ENCODE peak calls at places on chromosomes 7 and 10, in four cellular contexts. X is A549, O is aorta, Y is DND-41. T is an unnamed sample.

GRCh38 chr7:120947980-120948379 is 2.6 kb upstream of the ING3 start:
- DNase-seq in O (no peak), Y (no peak), X (no peak), T (no peak)

GRCh38 chr10:132062641-132063390 is 2.9 kb upstream of the JAKMIP3 start:
- DNase-seq in X (no peak), O (no peak), Y (no peak), T (no peak)

GRCh38 chr7:77799078-77799964 is 748 bp downstream of the PHTF2 start:
- DNase-seq in X (peak; percentile 29), O (peak; percentile 59), Y (peak; percentile 56), T (peak; percentile 78)

GRCh38 chr7:40205992-40206391 is 71.2 kb downstream of the SUGCT start:
- DNase-seq in O (no peak), X (no peak), Y (no peak), T (no peak)

GRCh38 chr10:30691601-30692015 is 62.1 kb upstream of the LYZL2 start:
- DNase-seq in O (no peak), Y (no peak), X (no peak), T (no peak)

GRCh38 chr7:141945356-141945755 is 1.4 kb downstream of the CLEC5A start:
- DNase-seq in X (no peak), Y (no peak), O (no peak), T (no peak)

GRCh38 chr10:78515873-78516153 is 482.1 kb downstream of the RPS24 start:
- DNase-seq in O (no peak), Y (no peak), X (no peak), T (no peak)

GRCh38 chr10:13346912-13347234 is 1.2 kb downstream of the SEPHS1 start:
- DNase-seq in O (no peak), Y (peak; percentile 26), X (no peak), T (no peak)

GRCh38 chr10:63633677-63634487 is 112.7 kb downstream of the REEP3 start:
- DNase-seq in O (no peak), X (peak; percentile 71), Y (no peak), T (no peak)

GRCh38 chr7:51224811-51225581 is 91.6 kb downstream of the COBL start:
- DNase-seq in O (no peak), X (peak; percentile 48), Y (no peak), T (peak; percentile 34)

GRCh38 chr7:112708236-112708635 is 82.0 kb downstream of the TMEM168 start:
- DNase-seq in X (no peak), Y (no peak), O (no peak), T (no peak)

GRCh38 chr7:96998333-96998732 is 7.0 kb upstream of the DLX6 start:
- DNase-seq in X (no peak), Y (no peak), O (no peak), T (no peak)

GRCh38 chr7:69635572-69636190 is 37.4 kb downstream of the AUTS2 start:
- DNase-seq in X (no peak), Y (no peak), O (no peak), T (no peak)

GRCh38 chr7:18896343-18896975 is 221.0 kb downstream of the TWIST1 start:
- DNase-seq in O (no peak), X (no peak), Y (no peak), T (no peak)

DNA sequence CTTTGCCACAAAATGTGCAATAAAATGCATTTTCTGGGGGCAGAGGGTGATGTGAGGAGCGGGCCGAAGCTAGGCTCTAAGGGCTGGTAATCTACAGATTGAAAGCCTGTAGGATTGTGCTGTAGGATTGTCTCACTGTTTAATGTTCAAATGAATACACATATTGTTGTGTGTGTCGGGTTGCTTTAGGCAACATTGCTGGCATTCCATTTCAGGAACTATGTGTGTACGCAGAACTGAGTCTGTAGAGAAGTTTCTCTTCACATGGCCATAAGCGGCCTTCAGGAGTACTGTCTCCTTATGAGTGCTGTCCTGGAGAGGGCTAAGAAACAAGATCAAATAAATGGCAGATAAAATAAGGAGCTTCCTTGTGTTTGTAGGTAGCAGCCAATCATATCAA is 540.2 kb downstream of the GATA3 start:
- DNase-seq in O (no peak), X (no peak), Y (no peak), T (no peak)
- H3K4me1 ChIP-seq in O (no peaks in the 10 kb centered on the region), X (peaks cover 6% of the 10 kb centered on the region), Y (peaks cover 19% of the 10 kb centered on the region), T (no peaks in the 10 kb centered on the region)

DNA sequence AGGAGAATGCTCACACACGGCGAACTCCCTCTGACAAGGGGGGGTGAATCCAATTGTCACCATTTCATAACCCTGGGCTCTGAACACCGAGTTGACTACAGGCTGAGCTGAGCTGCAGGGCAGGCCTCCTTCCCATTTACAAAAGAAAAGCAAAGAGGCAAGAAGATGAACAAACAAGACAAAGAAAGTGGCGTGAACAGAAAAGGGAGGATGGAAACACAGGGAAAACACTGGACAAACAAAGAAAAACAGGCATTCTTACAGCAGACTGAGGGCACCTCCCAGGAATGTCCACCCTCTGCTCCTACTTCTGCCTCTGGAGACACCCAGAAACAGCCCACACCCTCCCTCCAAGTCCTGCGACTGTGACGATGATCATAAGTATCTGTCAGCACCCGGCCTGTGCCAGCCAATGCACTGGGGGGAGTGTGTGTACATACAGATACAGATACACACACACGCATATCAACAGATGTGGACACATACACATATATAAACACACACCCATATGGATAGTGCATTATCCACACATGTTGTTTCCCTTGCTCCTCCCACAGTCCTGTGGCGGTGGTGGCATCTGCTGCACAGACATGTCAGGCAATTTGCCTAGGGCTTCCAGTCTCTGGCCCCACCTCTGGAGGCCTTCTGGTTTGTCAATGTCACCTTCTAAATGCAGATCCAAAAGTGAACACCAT is 66.2 kb downstream of the FAM53B start:
- DNase-seq in Y (peak; percentile 69), X (no peak), O (no peak), T (no peak)
- H3K4me1 ChIP-seq in Y (peaks cover 83% of the 10 kb centered on the region), X (no peaks in the 10 kb centered on the region), O (no peaks in the 10 kb centered on the region), T (no peaks in the 10 kb centered on the region)

GRCh38 chr10:62077330-62078015 is 176.0 kb downstream of the ARID5B start:
- DNase-seq in O (no peak), Y (no peak), X (no peak), T (no peak)

GRCh38 chr10:62073429-62073828 is 171.9 kb downstream of the ARID5B start:
- DNase-seq in X (no peak), O (no peak), Y (no peak), T (no peak)

GRCh38 chr10:62076872-62077271 is 175.4 kb downstream of the ARID5B start:
- DNase-seq in O (no peak), X (peak; percentile 79), Y (no peak), T (no peak)

GRCh38 chr10:62075414-62075813 is 173.9 kb downstream of the ARID5B start:
- DNase-seq in Y (no peak), X (no peak), O (no peak), T (no peak)

DNA sequence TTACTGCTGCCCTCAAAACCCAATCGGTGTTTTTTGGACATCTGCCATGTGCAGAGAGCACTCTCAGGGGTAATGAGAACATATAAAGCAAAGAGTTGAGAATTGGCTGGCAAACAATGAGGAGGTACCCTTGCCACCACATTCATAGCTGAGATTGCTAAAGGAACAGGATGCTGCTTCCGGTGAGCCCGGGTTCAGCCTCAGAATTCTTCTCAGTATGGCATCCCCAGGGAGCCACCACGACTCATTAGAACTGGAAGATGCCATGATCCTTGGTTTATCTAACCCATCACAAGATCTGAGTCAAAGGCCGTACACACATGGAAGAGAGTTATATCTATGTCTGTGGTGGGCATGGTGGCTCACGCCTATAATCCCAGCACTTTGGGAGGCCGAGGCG is 174.4 kb downstream of the ARID5B start:
- DNase-seq in O (no peak), X (no peak), Y (no peak), T (no peak)
- H3K4me1 ChIP-seq in O (peaks cover 7% of the 10 kb centered on the region), X (peaks cover 17% of the 10 kb centered on the region), Y (no peaks in the 10 kb centered on the region), T (peaks cover 73% of the 10 kb centered on the region)

DNA sequence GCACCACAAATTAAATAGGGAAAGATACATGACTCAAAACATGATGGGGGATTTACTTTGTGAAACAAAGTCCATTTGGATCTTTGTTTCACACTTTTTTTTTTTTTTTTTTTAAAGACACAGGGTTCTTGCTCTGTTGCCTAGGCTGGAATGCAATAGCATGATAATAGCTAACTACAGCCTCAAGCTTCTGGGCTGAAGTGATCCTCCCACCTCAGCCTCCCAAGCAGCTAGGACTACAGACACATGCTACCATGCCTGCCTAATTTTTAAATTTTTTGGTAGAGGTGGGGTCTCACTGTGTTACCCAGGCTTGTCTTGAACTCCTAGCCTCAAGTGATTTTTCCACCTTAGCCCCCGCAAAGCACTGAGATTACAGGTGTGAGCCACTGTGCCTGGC is 172.6 kb upstream of the KLF14 start:
- DNase-seq in Y (no peak), X (no peak), O (no peak), T (no peak)
- H3K4me1 ChIP-seq in Y (peaks cover 4% of the 10 kb centered on the region), X (peaks cover 77% of the 10 kb centered on the region), O (no peaks in the 10 kb centered on the region), T (peaks cover 52% of the 10 kb centered on the region)

DNA sequence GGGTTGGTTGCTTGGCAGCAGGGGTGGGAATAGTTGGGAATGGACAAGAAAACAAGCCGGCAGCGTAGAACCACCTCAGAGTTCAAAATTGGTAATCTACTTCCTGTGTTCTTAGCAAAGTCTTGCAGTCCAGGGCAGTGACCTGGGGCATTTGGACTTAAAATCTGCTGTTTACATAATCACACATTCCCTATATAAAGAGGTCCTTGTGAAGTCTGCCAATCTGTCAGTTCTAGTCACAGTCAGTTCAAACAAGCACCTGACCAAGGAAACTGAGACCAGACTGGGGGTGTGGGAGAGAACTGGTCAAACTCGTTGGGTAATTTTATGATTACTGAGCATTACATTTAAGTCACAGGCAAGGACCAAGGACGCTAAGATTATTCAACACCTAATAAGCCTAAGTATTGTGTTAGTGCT is 167.8 kb downstream of the CPEB3 start:
- DNase-seq in O (peak; percentile 53), X (no peak), Y (no peak), T (no peak)
- H3K4me1 ChIP-seq in O (peaks cover 7% of the 10 kb centered on the region), X (peaks cover 47% of the 10 kb centered on the region), Y (no peaks in the 10 kb centered on the region), T (peaks cover 39% of the 10 kb centered on the region)

GRCh38 chr10:124675824-124676223 is 68.4 kb downstream of the FAM53B start:
- DNase-seq in X (no peak), Y (no peak), O (no peak), T (no peak)
- H3K4me1 ChIP-seq in X (no peaks in the 10 kb centered on the region), Y (peaks cover 63% of the 10 kb centered on the region), O (no peaks in the 10 kb centered on the region), T (peaks cover 76% of the 10 kb centered on the region)

DNA sequence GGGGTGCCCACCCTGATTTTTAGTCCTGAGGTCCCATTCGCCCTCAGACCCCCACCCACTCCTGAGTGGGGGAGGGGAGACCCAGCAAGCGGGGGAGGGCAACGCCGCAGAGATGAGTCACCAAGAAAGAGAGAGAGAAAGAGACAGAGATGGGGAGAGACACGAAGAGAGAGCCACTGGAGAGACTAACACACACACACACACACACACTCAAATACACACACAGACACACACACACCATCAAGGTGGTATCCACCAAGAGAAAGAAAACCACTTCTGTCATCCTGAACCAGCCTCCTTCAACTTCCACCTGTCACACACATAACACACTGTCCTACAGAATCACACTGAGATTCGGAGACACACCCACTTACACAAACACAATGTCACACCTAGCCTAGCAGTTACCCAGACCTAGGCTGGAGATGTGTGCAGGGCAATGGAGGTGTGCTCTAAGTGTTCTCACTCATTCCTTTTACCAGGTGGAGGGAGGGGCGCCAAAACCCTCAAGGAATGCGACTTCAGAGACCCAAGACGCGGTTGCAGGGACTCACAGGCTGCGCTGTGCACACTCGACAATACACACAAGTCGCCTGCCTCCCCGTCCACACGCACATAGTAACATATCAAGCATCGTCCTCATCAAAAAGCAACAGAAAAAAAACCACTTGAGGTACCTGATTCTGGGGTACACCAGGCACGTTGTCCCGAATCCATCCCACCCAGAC is 3.9 kb upstream of the VGF start:
- DNase-seq in Y (no peak), X (no peak), O (no peak), T (no peak)
- H3K4me1 ChIP-seq in Y (peaks cover 72% of the 10 kb centered on the region), X (peaks cover 89% of the 10 kb centered on the region), O (no peaks in the 10 kb centered on the region), T (peaks cover 45% of the 10 kb centered on the region)